ENCODE peak calls at places on chromosomes 3 and 15, in six cellular contexts. A is astrocyte, B is kidney epithelial cell, W is Peyer's patch, R is breast epithelium, S is fibroblast of the aortic adventitia. J is an unnamed sample.

GRCh38 chr15:76994971-76995945 is at the start of gene PSTPIP1:
- DNase-seq in A (no peak), B (no peak), W (peak), R (peak), S (peak), J (no peak)

GRCh38 chr3:38829404-38829803 is 13.4 kb upstream of the SCN10A start:
- DNase-seq in A (peak), B (peak), W (no peak), R (no peak), S (peak), J (peak)

GRCh38 chr3:27907929-27908328 is 185.8 kb upstream of the EOMES start:
- DNase-seq in A (no peak), B (no peak), W (no peak), R (no peak), S (no peak), J (no peak)

GRCh38 chr15:70806992-70807712 is 43.8 kb upstream of the UACA start:
- DNase-seq in A (no peak), B (no peak), W (no peak), R (no peak), S (no peak), J (peak)

GRCh38 chr3:182521339-182521738 is 272.0 kb upstream of the ATP11B start:
- DNase-seq in A (no peak), B (no peak), W (no peak), R (no peak), S (no peak), J (no peak)

GRCh38 chr3:139975592-139976360 is 40.8 kb downstream of the CLSTN2 start:
- DNase-seq in A (no peak), B (no peak), W (no peak), R (no peak), S (no peak), J (no peak)

GRCh38 chr3:11737742-11738141 is 94.0 kb upstream of the VGLL4 start:
- DNase-seq in A (no peak), B (no peak), W (no peak), R (no peak), S (no peak), J (no peak)

GRCh38 chr3:4976109-4976508 is 3.1 kb upstream of the BHLHE40 start:
- DNase-seq in A (peak), B (no peak), W (no peak), R (no peak), S (peak), J (peak)

GRCh38 chr15:89802231-89802928 is 12.3 kb downstream of the ANPEP start:
- DNase-seq in A (no peak), B (no peak), W (peak), R (no peak), S (no peak), J (no peak)

GRCh38 chr15:98547741-98548166 is 100.6 kb upstream of the IGF1R start:
- DNase-seq in A (peak), B (no peak), W (no peak), R (no peak), S (peak), J (peak)

GRCh38 chr3:102235679-102236078 is 199.1 kb upstream of the ZPLD1 start:
- DNase-seq in A (no peak), B (no peak), W (no peak), R (no peak), S (peak), J (peak)

GRCh38 chr15:92092391-92092790 is 238.9 kb downstream of the SLCO3A1 start:
- DNase-seq in A (no peak), B (no peak), W (no peak), R (no peak), S (peak), J (no peak)

GRCh38 chr3:142285057-142285666 is 59.8 kb upstream of the GK5 start:
- DNase-seq in A (no peak), B (no peak), W (no peak), R (no peak), S (no peak), J (no peak)

GRCh38 chr3:138696661-138697370 is 88.2 kb downstream of the FAIM start:
- DNase-seq in A (peak), B (no peak), W (no peak), R (no peak), S (peak), J (peak)

GRCh38 chr3:73143821-73144237 is 82.4 kb downstream of the EBLN2 start:
- DNase-seq in A (peak), B (no peak), W (no peak), R (no peak), S (peak), J (peak)

GRCh38 chr15:71780349-71780976 is 29.9 kb upstream of the NR2E3 start:
- DNase-seq in A (peak), B (no peak), W (no peak), R (no peak), S (peak), J (peak)

DNA sequence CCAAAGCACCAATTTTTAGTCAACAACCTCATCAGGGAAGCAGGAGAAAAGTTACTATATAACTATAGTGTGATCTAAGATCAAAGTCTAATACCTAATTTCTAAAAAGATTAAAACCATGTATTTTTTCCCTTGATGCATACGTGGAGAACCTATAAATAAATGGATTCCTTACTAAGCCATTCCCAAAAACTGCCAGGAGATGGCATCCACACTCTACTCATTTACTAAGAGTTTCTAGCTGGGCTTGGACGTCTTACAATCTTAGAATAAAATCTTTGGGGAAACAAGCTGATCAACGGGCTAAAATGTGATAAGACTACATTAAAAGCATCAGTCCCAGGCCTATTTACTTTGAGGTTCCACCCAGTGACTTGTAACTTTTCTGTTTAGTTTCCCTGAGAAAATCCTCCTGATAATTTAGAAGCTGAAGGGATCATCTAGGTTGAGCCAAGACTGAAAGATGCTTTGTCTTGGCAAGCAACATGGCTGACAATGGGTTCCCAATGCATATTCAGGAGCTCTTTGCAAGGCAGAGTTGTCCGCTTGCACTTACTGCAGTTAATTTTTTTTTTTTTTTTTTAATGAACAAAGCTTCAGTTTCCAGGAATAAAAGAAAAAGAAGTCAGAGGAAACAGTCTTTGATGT is 85.5 kb upstream of the FGF12 start:
- DNase-seq in A (no peak), B (no peak), W (no peak), R (no peak), S (peak), J (peak)
- TF ChIP-seq CTCF in A (peak), B (peak), W (peak), R (peak), S (peak), J (peak)

GRCh38 chr15:74174216-74174965 is 881 bp downstream of the ISLR start:
- DNase-seq in A (no peak), B (no peak), W (peak), R (no peak), S (peak), J (peak)
- H3K4me3 ChIP-seq in A (no peak), B (no peak), W (peak), R (peak), S (peak), J (peak)

GRCh38 chr3:70550723-70551319 is 238.4 kb upstream of the MDFIC2 start:
- DNase-seq in A (peak), B (no peak), W (peak), R (peak), S (peak), J (peak)
- TF ChIP-seq CTCF in A (peak), B (peak), W (peak), R (peak), S (peak), J (peak)

DNA sequence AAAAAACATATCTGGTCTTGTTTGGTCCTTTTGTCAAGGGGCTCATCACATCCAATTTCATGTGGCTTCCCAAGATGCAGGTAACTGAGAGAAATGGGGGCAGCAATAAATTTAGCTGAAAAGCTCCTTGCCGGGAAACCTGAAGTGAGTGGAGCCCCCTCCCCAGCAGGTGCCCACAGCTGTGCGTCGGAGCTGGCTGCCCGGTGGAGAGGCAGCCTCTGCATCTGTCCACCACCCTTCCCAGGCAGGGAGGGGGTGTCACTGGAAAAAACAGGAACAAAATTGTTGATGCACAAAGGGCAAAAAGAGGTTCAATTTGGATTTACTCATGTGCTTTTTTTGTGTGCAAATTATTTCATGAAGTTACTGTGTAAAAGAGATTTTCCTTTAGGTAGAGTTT is 249.4 kb upstream of the LYSMD4 start:
- DNase-seq in A (no peak), B (no peak), W (no peak), R (no peak), S (no peak), J (no peak)
- H3K4me3 ChIP-seq in A (no peak), B (no peak), W (no peak), R (no peak), S (no peak), J (no peak)

GRCh38 chr15:38072507-38073277 is 138.3 kb downstream of the TMCO5A start:
- DNase-seq in A (peak), B (no peak), W (peak), R (peak), S (peak), J (peak)
- TF ChIP-seq CTCF in A (peak), B (peak), W (peak), R (no peak), S (peak), J (peak)

GRCh38 chr15:40306371-40306770 is 1.4 kb downstream of the PLCB2 start:
- DNase-seq in A (no peak), B (no peak), W (no peak), R (no peak), S (no peak), J (no peak)

GRCh38 chr15:40306908-40307307 is 827 bp downstream of the PLCB2 start:
- DNase-seq in A (no peak), B (no peak), W (no peak), R (no peak), S (no peak), J (no peak)

GRCh38 chr15:40308844-40309189 is 1.1 kb upstream of the PLCB2 start:
- DNase-seq in A (no peak), B (no peak), W (peak), R (no peak), S (no peak), J (no peak)

GRCh38 chr15:40309344-40309862 is 1.7 kb upstream of the PLCB2 start:
- DNase-seq in A (no peak), B (no peak), W (peak), R (no peak), S (no peak), J (no peak)

GRCh38 chr15:40307421-40308165 is at the start of gene PLCB2:
- DNase-seq in A (no peak), B (no peak), W (peak), R (no peak), S (no peak), J (no peak)
- H3K4me3 ChIP-seq in A (no peak), B (no peak), W (peak), R (peak), S (no peak), J (no peak)

GRCh38 chr15:47813985-47814384 is 96.7 kb downstream of the SEMA6D start:
- DNase-seq in A (no peak), B (no peak), W (no peak), R (no peak), S (no peak), J (no peak)

GRCh38 chr15:47812436-47813109 is 95.3 kb downstream of the SEMA6D start:
- DNase-seq in A (peak), B (peak), W (no peak), R (no peak), S (no peak), J (peak)

GRCh38 chr15:47806008-47806407 is 88.7 kb downstream of the SEMA6D start:
- DNase-seq in A (no peak), B (no peak), W (no peak), R (no peak), S (no peak), J (no peak)

GRCh38 chr15:47811160-47811559 is 93.9 kb downstream of the SEMA6D start:
- DNase-seq in A (no peak), B (no peak), W (no peak), R (no peak), S (no peak), J (no peak)
- TF ChIP-seq CTCF in A (no peak), B (no peak), W (no peak), R (no peak), S (no peak), J (no peak)

DNA sequence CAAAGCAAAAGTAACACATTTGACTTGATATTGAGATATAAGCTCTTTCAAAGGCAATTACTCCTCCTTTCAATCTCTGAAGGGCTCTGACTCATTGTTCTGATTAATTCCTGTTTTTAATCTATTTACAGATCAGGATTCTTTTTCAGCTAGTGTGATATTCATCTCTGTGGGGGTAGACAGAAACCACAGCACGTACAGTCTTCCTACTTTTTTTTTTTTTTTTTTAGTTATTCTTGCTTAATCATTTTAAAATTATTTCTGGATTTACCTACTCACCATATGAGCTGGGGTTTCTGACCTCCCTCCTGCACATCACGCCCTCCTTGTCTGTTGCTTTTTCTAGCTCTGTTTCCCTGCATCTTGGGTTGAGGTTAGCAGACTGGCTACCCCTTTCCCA is 1.4 kb downstream of the CNTN3 start:
- DNase-seq in A (peak), B (no peak), W (no peak), R (no peak), S (no peak), J (peak)
- H3K4me3 ChIP-seq in A (peak), B (no peak), W (peak), R (peak), S (peak), J (peak)

GRCh38 chr3:194906970-194907629 is 221.4 kb downstream of the FAM43A start:
- DNase-seq in A (no peak), B (no peak), W (no peak), R (no peak), S (no peak), J (no peak)

GRCh38 chr3:194908972-194909371 is 223.3 kb downstream of the FAM43A start:
- DNase-seq in A (no peak), B (no peak), W (peak), R (no peak), S (no peak), J (no peak)

GRCh38 chr3:194910414-194910979 is 224.8 kb downstream of the FAM43A start:
- DNase-seq in A (no peak), B (no peak), W (no peak), R (no peak), S (no peak), J (no peak)

GRCh38 chr3:194906229-194906629 is 220.5 kb downstream of the FAM43A start:
- DNase-seq in A (peak), B (no peak), W (no peak), R (no peak), S (peak), J (peak)

DNA sequence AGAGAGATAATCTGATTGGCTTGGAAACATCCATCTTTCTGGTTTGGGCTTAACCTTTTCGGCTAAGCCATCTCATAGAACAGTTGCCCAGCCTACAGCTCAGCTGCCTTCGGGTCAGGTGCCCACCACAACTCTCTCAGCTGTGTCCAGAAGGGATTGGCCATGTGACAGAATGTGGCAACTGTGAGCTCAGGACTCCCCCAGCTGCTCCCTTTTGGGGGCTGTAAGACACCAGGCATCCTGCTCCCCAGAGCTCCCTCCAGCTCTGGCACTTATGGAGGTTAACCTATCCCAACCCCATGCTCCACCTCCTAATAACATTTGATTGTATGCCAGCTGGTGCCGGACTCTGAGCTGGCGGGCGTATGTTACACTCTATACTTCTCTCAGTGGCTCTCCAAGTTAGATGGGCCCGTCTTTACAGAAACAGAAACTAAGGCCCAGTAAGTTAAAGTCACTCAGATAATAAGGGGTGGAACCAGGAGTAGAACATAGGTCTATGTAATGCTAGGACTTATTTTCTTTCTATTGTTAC is 222.8 kb downstream of the FAM43A start:
- DNase-seq in A (no peak), B (no peak), W (peak), R (no peak), S (no peak), J (no peak)
- TF ChIP-seq CTCF in A (no peak), B (no peak), W (no peak), R (no peak), S (no peak), J (no peak)

DNA sequence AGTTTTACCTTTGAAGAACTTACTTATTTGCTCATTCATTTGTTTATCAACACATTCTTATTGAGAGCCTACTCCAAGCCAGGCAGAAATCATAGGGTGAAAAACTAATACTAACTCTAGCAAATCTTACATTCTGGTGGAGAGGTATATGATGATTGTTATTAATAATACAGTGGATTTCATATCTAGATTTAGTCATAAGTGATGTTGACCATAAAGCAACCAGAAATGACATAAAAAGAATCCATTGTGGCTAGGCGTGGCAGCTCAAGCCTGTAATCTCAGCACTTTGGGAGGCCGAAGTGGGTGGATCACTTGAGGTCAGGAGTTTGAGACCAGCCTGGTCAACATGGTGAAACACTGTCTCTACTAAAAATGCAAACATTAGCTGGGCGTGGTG is 26.2 kb upstream of the IL20RB start:
- DNase-seq in A (no peak), B (no peak), W (no peak), R (no peak), S (no peak), J (no peak)
- H3K4me3 ChIP-seq in A (no peak), B (no peak), W (no peak), R (peak), S (no peak), J (no peak)